ENCODE peak calls at places on chromosomes 16 and 17, in seven cellular contexts. I is cardiac muscle cell, R is endodermal cell, W is colonic mucosa, D is fibroblast of lung, M is right lobe of liver, O is upper lobe of right lung. B is an unnamed sample.

GRCh38 chr16:78896280-78896679 is 704.3 kb downstream of the MAF start:
- DNase-seq in I (no peak), R (no peak), W (no peak), D (no peak), M (no peak), O (no peak), B (no peak)

GRCh38 chr16:81728435-81728834 is 50.7 kb upstream of the PLCG2 start:
- DNase-seq in I (no peak), R (no peak), W (no peak), D (no peak), M (no peak), O (no peak), B (no peak)

GRCh38 chr16:396199-396598 is 800 bp upstream of the NME4 start:
- DNase-seq in I (no peak), R (no peak), W (no peak), D (no peak), M (no peak), O (no peak), B (no peak)

GRCh38 chr17:81434681-81435417 is 39.6 kb downstream of the BAHCC1 start:
- DNase-seq in I (no peak), R (no peak), W (no peak), D (no peak), M (no peak), O (no peak), B (no peak)

GRCh38 chr16:24723663-24724062 is 5.8 kb upstream of the TNRC6A start:
- DNase-seq in I (no peak), R (no peak), W (no peak), D (no peak), M (no peak), O (no peak), B (no peak)

GRCh38 chr16:2856061-2856670 is 1.8 kb downstream of the PRSS22 start:
- DNase-seq in I (no peak), R (peak; percentile 87), W (peak; percentile 65), D (no peak), M (no peak), O (no peak), B (peak; percentile 68)

GRCh38 chr17:45189002-45189401 is 27.3 kb downstream of the HEXIM2 start:
- DNase-seq in I (no peak), R (no peak), W (no peak), D (no peak), M (no peak), O (no peak), B (no peak)

GRCh38 chr17:7058831-7059447 is 15.0 kb upstream of the SLC16A11 start:
- DNase-seq in I (no peak), R (no peak), W (no peak), D (no peak), M (no peak), O (no peak), B (no peak)

GRCh38 chr17:79949646-79950292 is 85.9 kb downstream of the TBC1D16 start:
- DNase-seq in I (no peak), R (peak; percentile 96), W (no peak), D (no peak), M (no peak), O (peak; percentile 63), B (no peak)

GRCh38 chr17:71919181-71919580 is 201.6 kb upstream of the SOX9 start:
- DNase-seq in I (no peak), R (no peak), W (no peak), D (peak; percentile 57), M (no peak), O (no peak), B (no peak)

GRCh38 chr17:76544916-76545365 is 5.1 kb downstream of the PRCD start:
- DNase-seq in I (no peak), R (no peak), W (no peak), D (no peak), M (no peak), O (no peak), B (no peak)

GRCh38 chr17:45663772-45664171 is 120.3 kb upstream of the CRHR1 start:
- DNase-seq in I (no peak), R (no peak), W (no peak), D (no peak), M (no peak), O (no peak), B (no peak)

GRCh38 chr16:9378876-9379275 is 287.4 kb downstream of the HAPSTR1 start:
- DNase-seq in I (no peak), R (no peak), W (no peak), D (no peak), M (no peak), O (no peak), B (no peak)

GRCh38 chr16:81808933-81809480 is 29.9 kb downstream of the PLCG2 start:
- DNase-seq in I (no peak), R (no peak), W (no peak), D (no peak), M (no peak), O (no peak), B (no peak)

GRCh38 chr16:68447721-68448359 is 468 bp downstream of the SMPD3 start:
- DNase-seq in I (no peak), R (no peak), W (peak; percentile 38), D (no peak), M (peak; percentile 23), O (no peak), B (no peak)

GRCh38 chr16:68448360-68448970 is at the start of gene SMPD3:
- DNase-seq in I (peak; percentile 100), R (peak; percentile 100), W (peak; percentile 97), D (peak; percentile 99), M (peak; percentile 96), O (peak; percentile 99), B (peak; percentile 100)

GRCh38 chr16:68444058-68444657 is 4.2 kb downstream of the SMPD3 start:
- DNase-seq in I (peak; percentile 85), R (peak; percentile 94), W (peak; percentile 57), D (peak; percentile 28), M (peak; percentile 39), O (no peak), B (peak; percentile 71)

GRCh38 chr16:68446941-68447675 is 1.2 kb downstream of the SMPD3 start:
- DNase-seq in I (no peak), R (no peak), W (no peak), D (no peak), M (peak; percentile 23), O (no peak), B (no peak)

GRCh38 chr16:68445458-68445857 is 2.9 kb downstream of the SMPD3 start:
- DNase-seq in I (peak; percentile 64), R (peak; percentile 93), W (peak; percentile 81), D (peak; percentile 23), M (peak; percentile 33), O (no peak), B (peak; percentile 70)
- TF ChIP-seq CTCF in I (peak; percentile 52), R (peak; percentile 90), W (peak; percentile 45), D (peak; percentile 23), M (peak; percentile 57), O (peak; percentile 51), B (peak; percentile 61)

GRCh38 chr17:20996724-20997615 is 45.8 kb downstream of the USP22 start:
- DNase-seq in I (no peak), R (peak; percentile 78), W (no peak), D (no peak), M (no peak), O (peak; percentile 55), B (no peak)

GRCh38 chr17:20998571-20999043 is 44.2 kb downstream of the USP22 start:
- DNase-seq in I (no peak), R (peak; percentile 68), W (no peak), D (no peak), M (no peak), O (no peak), B (no peak)

GRCh38 chr17:20999044-20999573 is 43.7 kb downstream of the USP22 start:
- DNase-seq in I (no peak), R (peak; percentile 72), W (no peak), D (peak; percentile 17), M (no peak), O (peak; percentile 46), B (no peak)

GRCh38 chr17:20995873-20996723 is 46.7 kb downstream of the USP22 start:
- DNase-seq in I (no peak), R (peak; percentile 57), W (no peak), D (no peak), M (no peak), O (peak; percentile 45), B (no peak)

GRCh38 chr17:20997711-20998570 is 44.9 kb downstream of the USP22 start:
- DNase-seq in I (no peak), R (peak; percentile 91), W (no peak), D (no peak), M (no peak), O (peak; percentile 60), B (peak; percentile 26)
- H3K4me1 ChIP-seq in I (peaks cover 3% of the 10 kb centered on the region), R (peaks cover under 1% of the 10 kb centered on the region), W (no peaks in the 10 kb centered on the region), D (peaks cover 17% of the 10 kb centered on the region), M (no peaks in the 10 kb centered on the region), O (peaks cover 16% of the 10 kb centered on the region), B (no peaks in the 10 kb centered on the region)

DNA sequence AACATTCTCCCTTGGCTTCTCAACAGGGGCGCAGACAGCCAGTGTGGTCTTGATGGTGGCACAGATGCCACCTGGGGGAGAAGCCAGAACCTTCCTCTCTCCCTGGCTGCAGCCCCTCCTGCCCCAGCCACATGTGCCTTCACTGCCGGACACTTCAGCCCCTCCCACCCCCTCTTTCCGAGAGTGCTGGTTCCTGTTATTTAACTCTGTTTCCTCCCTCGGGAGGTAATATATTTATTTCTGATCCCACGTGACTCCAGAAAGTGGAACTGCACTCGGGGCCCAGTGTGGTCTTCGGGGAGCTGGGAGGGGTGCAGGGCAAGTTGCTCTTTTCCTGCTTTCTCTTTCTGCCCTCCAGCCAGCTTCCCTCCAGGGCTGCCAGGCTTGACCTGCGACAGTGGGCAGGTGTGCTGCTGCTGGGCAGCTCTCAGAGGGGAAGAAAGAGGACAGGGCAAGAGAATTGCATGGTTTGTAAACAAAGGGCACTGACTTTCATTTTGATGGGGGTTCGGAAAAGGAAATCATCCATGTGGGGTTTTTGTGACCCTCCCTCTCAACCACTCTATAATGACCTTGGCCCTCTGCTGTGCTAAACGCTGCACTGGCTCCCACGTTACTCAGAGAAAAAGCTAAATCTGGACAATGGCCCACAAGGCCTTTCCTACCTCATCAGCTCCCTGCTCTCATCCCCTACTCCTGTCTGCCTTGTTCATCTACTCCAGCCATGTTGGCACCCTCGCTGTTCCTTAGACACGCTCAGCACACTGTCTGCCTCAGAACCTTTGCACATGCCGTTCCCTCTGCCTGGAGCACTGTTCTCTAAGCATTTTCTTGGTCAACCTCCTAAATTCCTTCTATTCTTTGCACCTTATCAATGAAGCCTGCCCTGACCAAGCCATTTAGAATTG is 8.2 kb upstream of the CIITA start:
- DNase-seq in I (no peak), R (no peak), W (peak; percentile 32), D (no peak), M (peak; percentile 49), O (peak; percentile 74), B (no peak)
- H3K4me3 ChIP-seq in I (no peak overlapping the region), R (no peak overlapping the region), W (peak overlapping the region; percentile 0), D (no peak overlapping the region), M (no peak overlapping the region), O (peak overlapping the region; percentile 9), B (no peak overlapping the region)

GRCh38 chr17:8067806-8068205 is 19.7 kb downstream of the ALOX12B start:
- DNase-seq in I (no peak), R (no peak), W (no peak), D (no peak), M (peak; percentile 5), O (peak; percentile 56), B (no peak)

GRCh38 chr17:8066841-8067775 is 20.4 kb downstream of the ALOX12B start:
- DNase-seq in I (no peak), R (peak; percentile 58), W (peak; percentile 24), D (no peak), M (peak; percentile 14), O (peak; percentile 55), B (no peak)

GRCh38 chr17:8068736-8069586 is 18.6 kb downstream of the ALOX12B start:
- DNase-seq in I (no peak), R (peak; percentile 61), W (peak; percentile 85), D (no peak), M (peak; percentile 29), O (peak; percentile 74), B (peak; percentile 26)

GRCh38 chr17:8071496-8071895 is 16.0 kb downstream of the ALOX12B start:
- DNase-seq in I (no peak), R (no peak), W (no peak), D (no peak), M (no peak), O (no peak), B (no peak)

GRCh38 chr17:8069587-8069860 is 18.0 kb downstream of the ALOX12B start:
- DNase-seq in I (no peak), R (no peak), W (peak; percentile 82), D (no peak), M (peak; percentile 11), O (no peak), B (no peak)
- TF ChIP-seq CTCF in I (no peak), R (no peak), W (no peak), D (no peak), M (no peak), O (no peak), B (no peak)